ENCODE peak calls at places on chromosomes 11 and 22, in seven cellular contexts. P is K562, F is SK-N-SH, S is H1, V is HCT116, U is HepG2, N is GM12878. E is an unnamed sample.

GRCh38 chr22:20391222-20391621 is 2.7 kb upstream of the ZNF74 start:
- DNase-seq in F (no peak), V (no peak), U (no peak), N (no peak), S (no peak), P (no peak), E (no peak)

GRCh38 chr11:78809931-78810481 is 235.3 kb upstream of the NARS2 start:
- DNase-seq in F (peak), U (no peak), V (no peak), N (no peak), P (no peak), S (no peak), E (no peak)

GRCh38 chr11:44987506-44987905 is 36.8 kb upstream of the TP53I11 start:
- DNase-seq in N (no peak), V (no peak), U (no peak), S (no peak), F (no peak), P (no peak), E (no peak)

GRCh38 chr22:24752091-24752623 is 22.4 kb downstream of the PIWIL3 start:
- DNase-seq in V (no peak), U (no peak), S (no peak), P (peak), N (no peak), F (no peak), E (no peak)

GRCh38 chr22:39087881-39088687 is 9.0 kb upstream of the APOBEC3H start:
- DNase-seq in F (no peak), V (no peak), N (no peak), S (peak), U (no peak), P (peak), E (no peak)

GRCh38 chr22:20012741-20013331 is 3.8 kb downstream of the ARVCF start:
- DNase-seq in U (no peak), F (no peak), S (no peak), V (no peak), N (no peak), P (no peak), E (no peak)

GRCh38 chr11:29645373-29645772 is 371.5 kb downstream of the KCNA4 start:
- DNase-seq in F (no peak), N (no peak), V (no peak), S (no peak), P (no peak), U (no peak), E (no peak)

GRCh38 chr11:17142450-17142849 is 65.0 kb upstream of the RPS13 start:
- DNase-seq in P (no peak), S (no peak), N (no peak), V (no peak), F (no peak), U (no peak), E (no peak)

GRCh38 chr11:33773399-33774355 is 643 bp downstream of the FBXO3 start:
- DNase-seq in N (no peak), V (no peak), U (peak), S (peak), F (peak), P (peak), E (no peak)

GRCh38 chr11:110989734-110990133 is 255.8 kb upstream of the POU2AF2 start:
- DNase-seq in V (no peak), P (no peak), S (no peak), F (no peak), N (no peak), U (no peak), E (no peak)

GRCh38 chr11:60946601-60947265 is 5.2 kb downstream of the SLC15A3 start:
- DNase-seq in U (no peak), N (no peak), P (no peak), S (no peak), F (no peak), V (no peak), E (no peak)

GRCh38 chr22:17917490-17917983 is 106.8 kb downstream of the MICAL3 start:
- DNase-seq in F (no peak), P (peak), V (no peak), U (no peak), N (no peak), S (no peak), E (no peak)

GRCh38 chr11:2459796-2460531 is 15.2 kb downstream of the KCNQ1 start:
- DNase-seq in S (no peak), F (peak), P (no peak), N (no peak), U (no peak), V (no peak), E (no peak)

GRCh38 chr22:31776231-31776630 is 22.4 kb downstream of the DEPDC5 start:
- DNase-seq in U (no peak), P (no peak), S (no peak), V (no peak), F (no peak), N (no peak), E (no peak)

GRCh38 chr11:27720277-27720830 is 20.1 kb upstream of the BDNF start:
- DNase-seq in P (peak), V (no peak), U (no peak), F (peak), S (peak), N (no peak), E (peak)

GRCh38 chr11:68036717-68037239 is 2.0 kb upstream of the TCIRG1 start:
- DNase-seq in U (no peak), V (no peak), P (no peak), N (no peak), S (no peak), F (no peak), E (no peak)

GRCh38 chr22:46737976-46738641 is at the start of gene CERK:
- DNase-seq in U (peak), F (peak), N (no peak), V (no peak), S (peak), P (peak), E (peak)

GRCh38 chr11:827146-827860 is 416 bp upstream of the CRACR2B start:
- DNase-seq in P (peak), S (peak), F (peak), V (no peak), N (no peak), U (peak), E (peak)

GRCh38 chr22:31081963-31082605 is 966 bp downstream of the SMTN start:
- DNase-seq in U (no peak), V (no peak), F (peak), S (no peak), N (no peak), P (no peak), E (peak)

GRCh38 chr11:20609727-20610707 is 10.6 kb downstream of the SLC6A5 start:
- DNase-seq in P (peak), F (peak), U (peak), S (peak), V (peak), N (no peak), E (peak)

GRCh38 chr11:75733346-75734107 is 15.9 kb downstream of the MOGAT2 start:
- DNase-seq in U (no peak), F (peak), S (no peak), P (no peak), N (no peak), V (no peak), E (no peak)

GRCh38 chr11:118618115-118618990 is 10.9 kb downstream of the PHLDB1 start:
- DNase-seq in F (no peak), N (no peak), V (no peak), P (no peak), S (no peak), U (no peak), E (no peak)

GRCh38 chr11:74311352-74311926 is at the start of gene P4HA3:
- DNase-seq in N (no peak), U (peak), S (peak), F (peak), P (peak), V (peak), E (no peak)

GRCh38 chr22:49655168-49655812 is 172.4 kb downstream of the BRD1 start:
- DNase-seq in N (no peak), U (no peak), P (no peak), S (no peak), F (no peak), V (no peak), E (no peak)

GRCh38 chr11:8207080-8208000 is 38.5 kb upstream of the RIC3 start:
- DNase-seq in P (no peak), U (no peak), S (no peak), N (no peak), V (no peak), F (peak), E (no peak)

GRCh38 chr22:24697671-24698082 is 76.8 kb downstream of the PIWIL3 start:
- DNase-seq in V (no peak), F (no peak), S (no peak), N (no peak), P (no peak), U (no peak), E (no peak)

GRCh38 chr11:358129-358805 is 11.0 kb upstream of the B4GALNT4 start:
- DNase-seq in N (no peak), S (no peak), F (no peak), U (no peak), V (no peak), P (no peak), E (no peak)

GRCh38 chr11:45853616-45854219 is 6.4 kb downstream of the CRY2 start:
- DNase-seq in P (no peak), U (no peak), V (no peak), S (no peak), F (no peak), N (no peak), E (no peak)

GRCh38 chr11:116162541-116163230 is 610.1 kb downstream of the BUD13 start:
- DNase-seq in P (no peak), V (no peak), U (no peak), N (no peak), S (peak), F (no peak), E (no peak)

GRCh38 chr11:16372355-16372754 is 16.0 kb upstream of the SOX6 start:
- DNase-seq in F (no peak), S (no peak), V (no peak), U (no peak), P (peak), N (no peak), E (no peak)

GRCh38 chr11:32706985-32707736 is 87.3 kb downstream of the CCDC73 start:
- DNase-seq in N (peak), P (no peak), V (peak), U (peak), F (no peak), S (no peak), E (no peak)

GRCh38 chr11:76596652-76597051 is 73.9 kb downstream of the LRRC32 start:
- DNase-seq in P (no peak), S (no peak), N (no peak), F (peak), U (no peak), V (no peak), E (no peak)

GRCh38 chr22:28141614-28142013 is 222.6 kb upstream of the PITPNB start:
- DNase-seq in F (no peak), V (no peak), S (no peak), P (no peak), U (no peak), N (no peak), E (no peak)

GRCh38 chr22:32199341-32199740 is 5.5 kb downstream of the RFPL2 start:
- DNase-seq in P (no peak), V (no peak), N (no peak), S (peak), U (no peak), F (no peak), E (no peak)

GRCh38 chr11:132115454-132115853 is 745.0 kb downstream of the NTM start:
- DNase-seq in S (no peak), N (no peak), U (no peak), P (no peak), V (no peak), F (no peak), E (no peak)

GRCh38 chr11:2758751-2759150 is 59.0 kb upstream of the KCNQ1OT1 start:
- DNase-seq in U (no peak), N (no peak), S (peak), P (no peak), F (no peak), V (no peak), E (no peak)

GRCh38 chr11:108927791-108928545 is 263.1 kb downstream of the DDX10 start:
- DNase-seq in N (no peak), V (no peak), S (no peak), P (no peak), U (no peak), F (no peak), E (no peak)

GRCh38 chr11:43172477-43172876 is 139.3 kb upstream of the API5 start:
- DNase-seq in F (no peak), N (no peak), U (no peak), V (no peak), S (no peak), P (no peak), E (no peak)

GRCh38 chr11:130032931-130033330 is 30.3 kb upstream of the PRDM10 start:
- DNase-seq in N (no peak), S (no peak), U (no peak), V (no peak), P (no peak), F (no peak), E (no peak)
- TF ChIP-seq JUND in N (no peak), S (no peak), U (no peak), V (no peak), P (no peak), F (no peak), E (no peak)

GRCh38 chr11:126599498-126599897 is 244.0 kb downstream of the ST3GAL4 start:
- DNase-seq in U (no peak), F (no peak), S (no peak), P (no peak), N (no peak), V (no peak), E (no peak)
- TF ChIP-seq JUND in U (no peak), F (no peak), S (no peak), P (no peak), N (no peak), V (no peak), E (no peak)

DNA sequence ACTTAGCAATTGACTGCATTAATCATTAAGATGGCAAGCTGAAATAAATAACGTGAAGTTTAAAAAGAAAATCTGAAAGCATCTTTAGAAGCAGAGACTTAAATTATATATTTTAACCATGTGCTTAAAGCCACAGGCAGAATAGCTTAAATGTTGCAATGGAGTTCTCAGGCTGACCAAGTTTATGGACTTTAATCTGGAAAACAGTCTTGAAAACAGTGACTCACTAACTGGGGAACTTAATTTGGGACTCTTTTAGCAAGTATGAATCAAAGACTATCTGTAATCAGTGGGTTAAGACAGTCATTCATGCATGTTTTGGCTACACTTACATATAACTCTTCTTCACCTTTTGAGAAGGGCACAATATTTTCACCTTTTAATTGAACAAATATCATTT is 12.6 kb upstream of the GLYATL1 start:
- DNase-seq in F (no peak), N (no peak), U (no peak), S (no peak), P (no peak), V (no peak), E (no peak)
- TF ChIP-seq JUND in F (no peak), N (no peak), U (no peak), S (no peak), P (no peak), V (no peak), E (no peak)

DNA sequence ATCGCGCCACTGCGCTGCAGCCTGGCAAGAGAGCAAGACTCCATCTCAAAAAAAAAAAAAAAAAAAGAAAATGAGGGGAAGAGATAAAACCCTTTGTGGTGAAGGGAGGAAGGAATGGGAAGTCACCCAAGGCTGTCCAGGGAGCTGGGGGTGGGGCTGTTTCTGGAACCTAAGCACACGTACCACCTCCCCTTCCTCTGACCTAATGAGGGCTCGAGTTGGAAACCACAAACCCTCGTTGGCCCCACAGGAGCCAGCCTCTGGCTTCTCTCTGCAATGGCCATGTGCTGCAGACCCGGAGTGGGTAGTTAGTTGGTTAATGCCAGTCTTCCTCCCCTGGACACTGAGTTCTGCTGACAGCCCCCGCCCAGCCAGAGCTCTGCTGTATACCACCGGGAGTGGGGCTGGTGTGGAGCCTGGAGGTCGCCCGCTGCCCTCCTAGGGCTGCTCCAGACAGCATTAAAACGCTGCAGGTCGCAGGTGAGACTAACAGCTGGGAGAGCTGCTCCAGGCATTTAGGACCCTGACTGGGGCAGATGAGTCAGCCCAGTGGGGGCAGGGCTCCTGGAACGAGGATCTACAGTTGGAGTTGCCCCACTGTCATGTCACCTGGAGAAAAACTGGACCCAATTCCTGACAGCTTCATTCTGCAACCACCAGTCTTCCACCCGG is at the start of gene LGALS12:
- DNase-seq in V (no peak), F (no peak), U (no peak), S (no peak), N (no peak), P (peak), E (no peak)
- TF ChIP-seq JUND in V (no peak), F (no peak), U (no peak), S (peak), N (no peak), P (peak), E (no peak)

GRCh38 chr11:96038046-96038445 is 114.1 kb upstream of the MTMR2 start:
- DNase-seq in S (no peak), N (no peak), V (no peak), U (no peak), F (no peak), P (no peak), E (peak)
- TF ChIP-seq JUND in S (no peak), N (no peak), V (no peak), U (no peak), F (no peak), P (no peak), E (no peak)

E was measured in T47D.